ENCODE peak calls at places on chromosomes 5 and 9, in eight cellular contexts. Q is K562; V is activated T-cell treated with anti-CD3 and anti-CD28 coated beads, Interleukin-2, amount 50 U/mL, for 72 hours; I is aorta; M is stimulated activated CD8-positive, alpha-beta memory T cell treated with anti-CD3 and anti-CD28 coated beads, Interleukin-15, amount 100 ng/mL, for 1 hour; P is astrocyte of the spinal cord; H is H4; F is SK-MEL-5. X is an unnamed sample.

GRCh38 chr5:558326-558725 is 34.1 kb upstream of the SLC9A3 start:
- DNase-seq in Q (no peak), V (no peak), I (no peak), M (no peak), P (no peak), H (no peak), F (no peak), X (no peak)

GRCh38 chr9:126647585-126648110 is 33.9 kb downstream of the LMX1B start:
- DNase-seq in Q (no peak), V (no peak), I (no peak), M (no peak), P (no peak), H (no peak), F (no peak), X (no peak)

GRCh38 chr9:472676-473075 is 258.0 kb downstream of the DOCK8 start:
- DNase-seq in Q (no peak), V (no peak), I (no peak), M (no peak), P (no peak), H (no peak), F (no peak), X (no peak)

GRCh38 chr9:73327149-73327548 is 175.5 kb downstream of the ANXA1 start:
- DNase-seq in Q (no peak), V (no peak), I (no peak), M (no peak), P (no peak), H (no peak), F (peak), X (no peak)

GRCh38 chr5:56277573-56277972 is 44.4 kb upstream of the ANKRD55 start:
- DNase-seq in Q (no peak), V (no peak), I (no peak), M (no peak), P (no peak), H (no peak), F (no peak), X (no peak)

GRCh38 chr9:134942011-134942410 is 24.3 kb upstream of the FCN1 start:
- DNase-seq in Q (no peak), V (no peak), I (peak), M (no peak), P (no peak), H (no peak), F (no peak), X (no peak)

GRCh38 chr9:129773262-129774048 is 20.6 kb upstream of the PTGES start:
- DNase-seq in Q (no peak), V (no peak), I (no peak), M (no peak), P (peak), H (peak), F (no peak), X (peak)

GRCh38 chr9:101738566-101739183 is at the start of gene GRIN3A:
- DNase-seq in Q (peak), V (no peak), I (peak), M (no peak), P (no peak), H (peak), F (no peak), X (no peak)

GRCh38 chr5:148374693-148375360 is 8.9 kb upstream of the FBXO38 start:
- DNase-seq in Q (peak), V (no peak), I (no peak), M (no peak), P (peak), H (peak), F (peak), X (peak)

GRCh38 chr9:129851821-129852220 is 16.6 kb downstream of the USP20 start:
- DNase-seq in Q (no peak), V (no peak), I (peak), M (no peak), P (no peak), H (no peak), F (no peak), X (no peak)

GRCh38 chr5:96936431-96937221 is 746 bp downstream of the LNPEP start:
- DNase-seq in Q (peak), V (peak), I (no peak), M (no peak), P (peak), H (peak), F (peak), X (peak)

GRCh38 chr9:18189876-18190670 is 283.9 kb upstream of the ADAMTSL1 start:
- DNase-seq in Q (no peak), V (no peak), I (no peak), M (no peak), P (no peak), H (no peak), F (no peak), X (no peak)

GRCh38 chr5:116388564-116389258 is 185.9 kb downstream of the SEMA6A start:
- DNase-seq in Q (no peak), V (no peak), I (no peak), M (no peak), P (no peak), H (no peak), F (no peak), X (no peak)

GRCh38 chr5:59093329-59093728 is 510.5 kb downstream of the RAB3C start:
- DNase-seq in Q (no peak), V (no peak), I (no peak), M (no peak), P (no peak), H (no peak), F (no peak), X (no peak)

GRCh38 chr9:110130791-110131416 is 77.1 kb downstream of the C9orf152 start:
- DNase-seq in Q (no peak), V (no peak), I (no peak), M (no peak), P (no peak), H (no peak), F (no peak), X (peak)

GRCh38 chr5:107129051-107129450 is 541.7 kb downstream of the EFNA5 start:
- DNase-seq in Q (no peak), V (no peak), I (no peak), M (no peak), P (peak), H (peak), F (no peak), X (no peak)

X was measured in SW480.